ENCODE peak calls at places on chromosomes 11 and 22, in six cellular contexts. B is HFFc6, T is fibroblast of the aortic adventitia, I is type B pancreatic cell, Y is astrocyte of the cerebellum, W is choroid plexus epithelial cell. K is an unnamed sample.

GRCh38 chr11:19938051-19938856 is 222.0 kb downstream of the DBX1 start:
- DNase-seq in W (peak), B (peak), I (no peak), Y (no peak), T (peak), K (no peak)

GRCh38 chr11:40280161-40281054 is 1179.0 kb downstream of the LRRC4C start:
- DNase-seq in B (no peak), W (no peak), Y (no peak), I (no peak), T (no peak), K (no peak)

GRCh38 chr22:19904174-19904856 is 37.3 kb upstream of the COMT start:
- DNase-seq in I (no peak), B (no peak), Y (no peak), T (no peak), W (no peak), K (no peak)

GRCh38 chr11:125348704-125349635 is 147.1 kb downstream of the FEZ1 start:
- DNase-seq in W (peak), Y (no peak), T (peak), I (peak), B (no peak), K (no peak)

GRCh38 chr11:65488273-65489058 is 10.4 kb upstream of the MALAT1 start:
- DNase-seq in T (peak), B (peak), W (peak), I (no peak), Y (no peak), K (no peak)

GRCh38 chr11:119316729-119317591 is at the start of gene MCAM:
- DNase-seq in B (no peak), T (peak), I (peak), Y (no peak), W (peak), K (no peak)

GRCh38 chr11:75467311-75467710 is 34.3 kb upstream of the KLHL35 start:
- DNase-seq in Y (no peak), T (no peak), W (no peak), B (no peak), I (no peak), K (no peak)

GRCh38 chr22:37228106-37229011 is 15.7 kb downstream of the RAC2 start:
- DNase-seq in T (no peak), B (no peak), I (no peak), Y (peak), W (peak), K (no peak)

DNA sequence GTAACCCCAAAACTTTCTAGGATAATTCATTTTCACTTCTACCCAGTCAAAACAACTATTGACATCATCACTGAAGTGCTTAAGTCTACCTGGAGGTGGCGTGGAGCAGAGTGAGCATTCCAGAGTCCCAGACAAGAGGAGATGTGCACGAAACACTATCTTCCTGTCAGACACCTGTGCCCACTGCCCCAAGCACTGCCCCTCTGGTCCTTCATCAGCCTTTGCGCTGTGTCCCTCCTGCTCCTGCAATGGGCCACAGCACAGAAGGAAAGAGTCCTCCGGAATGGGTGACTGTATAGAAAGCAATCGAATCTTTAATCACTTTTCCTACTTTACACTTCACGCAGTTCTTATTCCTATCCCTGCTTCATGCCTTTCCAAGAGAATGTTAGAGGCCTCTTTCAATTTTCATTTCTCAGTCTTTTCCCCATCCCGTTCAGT is 512 bp upstream of the GRIA4 start:
- DNase-seq in T (no peak), I (no peak), W (peak), B (no peak), Y (peak), K (no peak)
- TF ChIP-seq CTCF in T (peak), I (peak), W (peak), B (peak), Y (peak), K (peak)

DNA sequence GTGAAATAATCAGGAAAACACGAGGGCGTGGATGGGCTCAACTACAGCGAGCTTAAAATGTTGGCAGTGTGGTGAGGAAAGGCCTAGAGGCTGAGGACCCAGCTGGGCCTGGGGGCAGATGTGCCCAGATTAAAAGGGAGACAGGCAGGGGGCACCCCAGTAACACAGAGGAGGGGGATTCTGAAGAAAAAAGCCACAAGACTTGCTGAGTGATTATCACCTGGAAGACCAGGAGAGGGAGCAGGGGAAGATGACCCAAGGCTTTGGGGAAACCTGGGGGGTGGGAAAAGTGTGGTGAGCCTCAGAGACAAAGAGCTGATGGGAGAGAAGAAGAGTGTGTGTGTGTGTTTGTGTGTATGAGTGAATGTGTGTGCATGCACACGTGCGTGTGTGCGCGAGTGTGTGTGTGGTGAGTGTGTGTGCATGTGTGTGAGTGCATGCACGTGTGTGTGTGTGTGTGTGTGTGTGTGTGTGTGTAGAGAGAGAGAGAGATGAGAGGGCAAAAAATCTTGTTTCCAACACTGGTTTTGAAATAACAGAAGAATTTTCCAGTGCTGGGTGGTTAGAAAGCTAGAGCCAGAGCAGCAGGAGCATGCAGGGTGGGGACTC is 500.5 kb downstream of the BUD13 start:
- DNase-seq in I (no peak), Y (no peak), T (no peak), W (no peak), B (no peak), K (no peak)
- TF ChIP-seq CTCF in I (no peak), Y (no peak), T (no peak), W (no peak), B (no peak), K (no peak)

DNA sequence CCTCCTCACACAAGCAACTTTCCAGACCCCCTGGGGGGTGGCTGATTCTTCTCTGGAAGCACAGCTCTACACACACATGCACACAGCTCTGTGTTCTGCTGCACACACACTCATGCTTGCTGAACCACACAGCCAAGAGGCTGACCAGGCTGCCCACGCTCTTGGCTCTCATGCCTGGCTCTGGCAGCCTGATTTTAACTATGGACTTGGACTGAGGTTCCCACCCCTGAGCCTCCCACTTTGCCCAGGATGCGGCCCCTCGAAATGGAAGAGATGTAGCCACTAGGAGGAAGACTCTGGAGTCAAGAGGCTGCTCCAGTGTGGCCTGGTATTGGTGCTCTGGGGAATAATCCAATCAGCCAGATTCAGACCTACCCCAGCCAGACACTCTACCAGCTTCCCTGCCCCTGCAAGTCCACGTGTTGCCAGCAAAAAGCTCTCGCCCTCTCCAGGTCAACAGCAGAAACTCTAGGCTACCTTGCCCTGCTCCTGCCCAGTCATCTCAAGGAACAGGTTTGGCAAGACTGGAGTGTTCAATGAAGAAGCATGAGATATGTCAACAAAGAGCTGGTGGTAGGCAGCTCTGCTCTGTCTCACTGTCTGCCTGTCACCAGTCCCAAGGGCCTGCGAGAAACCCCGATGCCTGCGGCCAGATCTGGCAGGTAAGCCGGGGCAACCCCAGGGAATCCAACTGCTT is 8.8 kb upstream of the CASTOR1 start:
- DNase-seq in B (no peak), I (no peak), W (no peak), T (no peak), Y (no peak), K (no peak)
- TF ChIP-seq CTCF in B (no peak), I (no peak), W (no peak), T (no peak), Y (no peak), K (no peak)

DNA sequence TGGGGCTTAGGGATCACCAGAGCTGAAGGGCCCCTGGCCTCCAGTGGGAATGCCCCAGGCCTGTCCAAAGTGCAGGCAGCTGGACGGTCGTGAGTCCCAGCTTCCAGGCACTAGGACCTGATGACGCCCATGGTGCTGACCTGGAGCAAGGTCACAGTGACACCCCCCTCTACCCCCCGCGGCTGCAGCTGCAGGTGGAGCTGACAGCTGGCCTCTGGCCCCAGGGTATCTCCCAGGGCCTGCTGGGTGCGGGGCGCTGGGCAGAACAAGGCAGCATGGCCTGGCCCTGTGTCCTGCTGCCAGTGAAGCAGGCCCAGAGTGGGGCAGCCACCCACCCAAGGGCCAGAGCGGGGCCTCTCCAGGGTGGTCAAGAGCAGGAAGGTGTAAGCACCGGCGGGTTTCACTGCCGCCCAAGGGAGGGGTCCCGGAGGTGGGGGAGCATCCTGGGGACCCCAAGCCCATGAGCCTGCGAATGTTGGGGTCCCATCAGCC is 553 bp upstream of the TCIRG1 start:
- DNase-seq in B (no peak), W (no peak), T (no peak), I (no peak), Y (no peak), K (no peak)
- TF ChIP-seq CTCF in B (no peak), W (no peak), T (no peak), I (no peak), Y (no peak), K (no peak)

GRCh38 chr11:9386086-9386485 is 1.6 kb downstream of the IPO7 start:
- DNase-seq in T (no peak), I (no peak), W (no peak), B (no peak), Y (no peak), K (no peak)

GRCh38 chr11:9380773-9381172 is 3.7 kb upstream of the IPO7 start:
- DNase-seq in I (no peak), Y (no peak), T (no peak), W (no peak), B (no peak), K (no peak)

GRCh38 chr11:9386901-9387300 is 2.4 kb downstream of the IPO7 start:
- DNase-seq in W (no peak), Y (no peak), T (no peak), I (no peak), B (no peak), K (no peak)

GRCh38 chr11:9385288-9385902 is 943 bp downstream of the IPO7 start:
- DNase-seq in T (peak), B (no peak), I (no peak), W (no peak), Y (peak), K (no peak)

GRCh38 chr11:9384535-9385287 is at the start of gene IPO7:
- DNase-seq in I (peak), T (peak), Y (peak), W (peak), B (peak), K (peak)
- TF ChIP-seq CTCF in I (peak), T (peak), Y (peak), W (peak), B (peak), K (peak)

DNA sequence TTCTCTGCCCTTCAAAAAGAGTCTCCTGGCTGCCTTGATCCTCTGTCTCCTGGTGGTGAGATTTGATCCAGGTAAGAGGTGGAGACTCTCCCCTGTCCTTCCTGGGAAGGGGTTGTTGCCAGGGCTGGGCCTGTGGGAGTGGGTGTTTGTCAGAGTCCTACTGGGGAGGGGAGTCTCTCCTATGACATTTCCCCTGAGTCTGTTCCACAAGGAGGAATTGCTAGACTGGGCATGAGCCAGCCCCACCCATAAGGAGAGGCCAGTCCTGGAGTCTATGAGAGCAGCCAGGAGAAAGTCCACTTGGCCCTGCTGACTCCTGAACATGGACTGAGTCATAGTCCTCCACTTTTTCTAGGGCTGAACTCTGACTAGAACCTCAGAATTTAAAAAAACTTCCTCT is 7.4 kb downstream of the PEX26 start:
- DNase-seq in I (no peak), Y (no peak), T (peak), W (peak), B (peak), K (no peak)
- TF ChIP-seq CTCF in I (no peak), Y (no peak), T (no peak), W (no peak), B (no peak), K (no peak)

K was measured in AG09319.